ENCODE peak calls at places on chromosome 6, in nine cellular contexts. I is NCI-H2081 treated with DMSO at 0.1 percent for 48 hours, N is B cell, Z is fibroblast of the aortic adventitia, S is cardiac muscle cell, G is HuH-7.5, L is AG08396, R is amygdala, V is AML-193. K is an unnamed sample.

GRCh38 chr6:168582581-168582981 is 141.6 kb downstream of the SMOC2 start:
- DNase-seq in N (no peak), V (no peak), R (no peak), Z (no peak), S (no peak), I (no peak), G (no peak), L (no peak), K (no peak)

GRCh38 chr6:70280462-70280861 is 22.4 kb downstream of the COL9A1 start:
- DNase-seq in R (no peak), V (no peak), Z (no peak), I (peak; percentile 17), N (no peak), L (no peak), S (peak; percentile 11), G (no peak), K (no peak)

GRCh38 chr6:134169881-134170486 is 117.6 kb upstream of the SLC2A12 start:
- DNase-seq in G (no peak), N (no peak), V (no peak), R (no peak), I (no peak), S (no peak), L (no peak), Z (peak; percentile 56), K (no peak)

GRCh38 chr6:88997365-88997764 is 33.9 kb upstream of the RNGTT start:
- DNase-seq in V (no peak), I (no peak), G (no peak), L (no peak), N (no peak), Z (no peak), R (no peak), S (no peak), K (no peak)

GRCh38 chr6:154705471-154706113 is 27.6 kb upstream of the SCAF8 start:
- DNase-seq in N (no peak), I (no peak), V (no peak), G (no peak), R (no peak), Z (peak; percentile 30), L (no peak), S (no peak), K (no peak)

GRCh38 chr6:84685983-84686584 is 78.3 kb downstream of the TBX18 start:
- DNase-seq in Z (no peak), G (peak; percentile 10), N (no peak), L (no peak), S (no peak), R (no peak), I (no peak), V (peak; percentile 51), K (no peak)

GRCh38 chr6:167839755-167840154 is 13.0 kb downstream of the AFDN start:
- DNase-seq in N (no peak), R (no peak), V (no peak), Z (no peak), I (no peak), G (no peak), S (no peak), L (no peak), K (no peak)

GRCh38 chr6:143123081-143123480 is 62.4 kb downstream of the AIG1 start:
- DNase-seq in S (no peak), R (no peak), N (no peak), G (no peak), V (no peak), L (no peak), Z (no peak), I (no peak), K (no peak)

GRCh38 chr6:38603966-38604365 is 35.8 kb downstream of the BTBD9 start:
- DNase-seq in N (no peak), I (no peak), Z (peak; percentile 32), S (peak; percentile 43), G (no peak), V (no peak), L (peak; percentile 16), R (no peak), K (no peak)

GRCh38 chr6:42100029-42100901 is 42.2 kb downstream of the C6orf132 start:
- DNase-seq in L (peak; percentile 47), I (no peak), R (no peak), N (no peak), V (no peak), S (no peak), Z (peak; percentile 79), G (no peak), K (no peak)

GRCh38 chr6:143271024-143271423 is 179.5 kb downstream of the ADAT2 start:
- DNase-seq in S (peak; percentile 45), R (no peak), G (no peak), I (no peak), N (no peak), Z (peak; percentile 89), L (peak; percentile 63), V (no peak), K (no peak)

GRCh38 chr6:166955865-166956443 is 396 bp downstream of the RNASET2 start:
- DNase-seq in I (no peak), V (no peak), N (no peak), Z (no peak), L (peak; percentile 66), R (no peak), S (no peak), G (peak; percentile 46), K (peak; percentile 82)

GRCh38 chr6:41175084-41175483 is 12.2 kb upstream of the TREM2 start:
- DNase-seq in S (no peak), N (no peak), L (no peak), R (no peak), G (no peak), I (no peak), V (no peak), Z (no peak), K (no peak)

GRCh38 chr6:73579851-73580246 is 59.0 kb upstream of the EEF1A1 start:
- DNase-seq in N (no peak), S (no peak), I (no peak), G (peak; percentile 50), Z (peak; percentile 98), L (peak; percentile 71), V (peak; percentile 37), R (no peak), K (no peak)